ENCODE peak calls at places on chromosomes 7 and 10, in nine cellular contexts. S, U, X, O, N, D, B, L and P are unnamed samples.
A peak's percentile ranks its signal among the peaks of the same experiment; 100 is the strongest.

GRCh38 chr7:30752979-30753378 is 1.0 kb downstream of the INMT start:
- DNase-seq in S (no peak), L (no peak), N (no peak), D (no peak), B (no peak), U (no peak), O (no peak), X (no peak), P (no peak)

GRCh38 chr10:117134084-117135025 is 3.7 kb downstream of the VAX1 start:
- DNase-seq in L (no peak), N (no peak), D (no peak), X (no peak), B (peak; percentile 54), S (no peak), U (no peak), O (no peak), P (no peak)

GRCh38 chr7:28245108-28245868 is 64.7 kb upstream of the JAZF1 start:
- DNase-seq in X (no peak), B (no peak), L (no peak), N (no peak), S (no peak), U (no peak), D (no peak), O (no peak), P (no peak)

GRCh38 chr10:13525683-13526082 is 3.1 kb downstream of the BEND7 start:
- DNase-seq in L (no peak), B (no peak), U (no peak), D (no peak), O (no peak), S (no peak), N (no peak), X (no peak), P (no peak)

GRCh38 chr7:84025332-84025927 is 169.2 kb downstream of the SEMA3A start:
- DNase-seq in O (no peak), B (no peak), L (peak; percentile 99), N (no peak), D (no peak), S (no peak), U (peak; percentile 78), X (peak; percentile 19), P (peak; percentile 92)

GRCh38 chr10:48454302-48455054 is 148.0 kb downstream of the MAPK8 start:
- DNase-seq in X (no peak), B (no peak), O (no peak), L (no peak), D (no peak), S (no peak), N (no peak), U (no peak), P (no peak)

GRCh38 chr7:98830972-98831548 is 38.8 kb downstream of the TMEM130 start:
- DNase-seq in D (no peak), O (no peak), B (no peak), N (no peak), X (no peak), U (no peak), S (no peak), L (no peak), P (no peak)

GRCh38 chr10:88131561-88132139 is 268.2 kb downstream of the PTEN start:
- DNase-seq in B (peak; percentile 38), D (no peak), L (no peak), S (no peak), N (no peak), X (no peak), O (no peak), U (peak; percentile 35), P (no peak)

GRCh38 chr7:137992738-137993394 is 9.0 kb downstream of the CREB3L2 start:
- DNase-seq in O (no peak), S (no peak), B (no peak), X (no peak), L (no peak), U (peak; percentile 86), N (no peak), D (no peak), P (peak; percentile 93)

GRCh38 chr7:2040893-2041270 is 191.9 kb downstream of the MAD1L1 start:
- DNase-seq in B (peak; percentile 28), N (peak; percentile 81), O (no peak), D (peak; percentile 53), X (no peak), U (no peak), S (no peak), L (no peak), P (no peak)